ENCODE peak calls at places on chromosomes 7 and 10, in ten cellular contexts. O, X, N, V, G, C, K, U, W and H are unnamed samples.

GRCh38 chr10:132199268-132199853 is 12.6 kb downstream of the DPYSL4 start:
- DNase-seq in O (no peak), X (no peak), N (no peak), V (no peak), G (no peak), C (no peak), K (no peak), U (no peak), W (no peak), H (peak; percentile 12)

GRCh38 chr7:129792721-129793120 is 160.0 kb downstream of the UBE2H start:
- DNase-seq in O (no peak), X (no peak), N (no peak), V (no peak), G (no peak), C (no peak), K (no peak), U (no peak), W (no peak), H (no peak)

GRCh38 chr10:99798920-99799319 is 16.5 kb downstream of the ABCC2 start:
- DNase-seq in O (no peak), X (no peak), N (no peak), V (no peak), G (no peak), C (no peak), K (no peak), U (no peak), W (no peak), H (no peak)

GRCh38 chr10:101207026-101207425 is 22.2 kb downstream of the LBX1 start:
- DNase-seq in O (no peak), X (no peak), N (no peak), V (no peak), G (no peak), C (no peak), K (no peak), U (no peak), W (no peak), H (no peak)

GRCh38 chr10:36349445-36350063 is 707.5 kb upstream of the FZD8 start:
- DNase-seq in O (peak; percentile 80), X (no peak), N (no peak), V (peak; percentile 39), G (no peak), C (no peak), K (no peak), U (no peak), W (no peak), H (no peak)

GRCh38 chr7:63521-64021 is 128.8 kb upstream of the FAM20C start:
- DNase-seq in O (no peak), X (no peak), N (no peak), V (no peak), G (no peak), C (no peak), K (peak; percentile 17), U (no peak), W (no peak), H (no peak)

GRCh38 chr7:46900312-46901263 is 681.3 kb downstream of the TNS3 start:
- DNase-seq in O (no peak), X (no peak), N (no peak), V (no peak), G (no peak), C (no peak), K (no peak), U (peak; percentile 20), W (no peak), H (no peak)

GRCh38 chr10:127357265-127357664 is 160.9 kb upstream of the INSYN2A start:
- DNase-seq in O (no peak), X (no peak), N (no peak), V (no peak), G (no peak), C (no peak), K (no peak), U (no peak), W (no peak), H (no peak)

GRCh38 chr7:91685544-91685943 is 195.0 kb downstream of the MTERF1 start:
- DNase-seq in O (peak; percentile 24), X (no peak), N (no peak), V (no peak), G (peak; percentile 18), C (no peak), K (no peak), U (no peak), W (no peak), H (no peak)

GRCh38 chr10:1151071-1152033 is 95.2 kb downstream of the WDR37 start:
- DNase-seq in O (peak; percentile 54), X (no peak), N (no peak), V (no peak), G (no peak), C (no peak), K (no peak), U (no peak), W (no peak), H (no peak)

GRCh38 chr7:24913791-24914464 is 66.0 kb downstream of the OSBPL3 start:
- DNase-seq in O (no peak), X (no peak), N (no peak), V (no peak), G (no peak), C (no peak), K (no peak), U (no peak), W (no peak), H (no peak)

GRCh38 chr10:34780818-34781380 is 34.2 kb downstream of the PARD3 start:
- DNase-seq in O (no peak), X (no peak), N (no peak), V (no peak), G (no peak), C (no peak), K (no peak), U (peak; percentile 88), W (peak; percentile 12), H (peak; percentile 26)

GRCh38 chr7:121366852-121367431 is 29.2 kb downstream of the FAM3C start:
- DNase-seq in O (peak; percentile 59), X (peak; percentile 3), N (peak; percentile 34), V (no peak), G (no peak), C (peak; percentile 54), K (no peak), U (peak; percentile 27), W (peak; percentile 14), H (no peak)

GRCh38 chr7:73829921-73830617 is 727 bp upstream of the CLDN4 start:
- DNase-seq in O (no peak), X (no peak), N (no peak), V (no peak), G (no peak), C (no peak), K (no peak), U (no peak), W (no peak), H (no peak)

GRCh38 chr10:24771943-24772747 is 48.5 kb upstream of the ARHGAP21 start:
- DNase-seq in O (no peak), X (no peak), N (no peak), V (no peak), G (no peak), C (no peak), K (no peak), U (no peak), W (no peak), H (no peak)

GRCh38 chr7:81688622-81689411 is 81.0 kb downstream of the HGF start:
- DNase-seq in O (no peak), X (no peak), N (no peak), V (no peak), G (no peak), C (no peak), K (no peak), U (peak; percentile 86), W (no peak), H (no peak)